ENCODE peak calls at places on chromosome X, in ten cellular contexts. One of them, this sample, is unnamed.

GRCh38 chrX:20455001-20455400 is 188.3 kb upstream of the RPS6KA3 start:
- DNase-seq in HCT116: no peak
- DNase-seq in breast epithelium: no peak
- DNase-seq in tibial artery: no peak
- DNase-seq in CD8-positive, alpha-beta T cell: no peak
- DNase-seq in spleen: no peak
- DNase-seq in Calu3: no peak
- DNase-seq in endodermal cell: no peak
- DNase-seq in IMR-90: no peak
- DNase-seq in progenitor cell of endocrine pancreas: no peak
- DNase-seq in this sample: no peak

GRCh38 chrX:110317079-110317819 is 636 bp downstream of the AMMECR1 start:
- DNase-seq in HCT116: no peak
- DNase-seq in breast epithelium: no peak
- DNase-seq in tibial artery: peak
- DNase-seq in CD8-positive, alpha-beta T cell: peak
- DNase-seq in spleen: peak
- DNase-seq in Calu3: peak
- DNase-seq in endodermal cell: peak
- DNase-seq in IMR-90: no peak
- DNase-seq in progenitor cell of endocrine pancreas: peak
- DNase-seq in this sample: no peak

GRCh38 chrX:129777218-129777768 is 2.5 kb upstream of the SASH3 start:
- DNase-seq in HCT116: no peak
- DNase-seq in breast epithelium: peak
- DNase-seq in tibial artery: peak
- DNase-seq in CD8-positive, alpha-beta T cell: peak
- DNase-seq in spleen: peak
- DNase-seq in Calu3: peak
- DNase-seq in endodermal cell: no peak
- DNase-seq in IMR-90: no peak
- DNase-seq in progenitor cell of endocrine pancreas: no peak
- DNase-seq in this sample: no peak

GRCh38 chrX:122850326-122850725 is 333.8 kb upstream of the GRIA3 start:
- DNase-seq in HCT116: no peak
- DNase-seq in breast epithelium: no peak
- DNase-seq in tibial artery: no peak
- DNase-seq in CD8-positive, alpha-beta T cell: no peak
- DNase-seq in spleen: no peak
- DNase-seq in Calu3: no peak
- DNase-seq in endodermal cell: no peak
- DNase-seq in IMR-90: no peak
- DNase-seq in progenitor cell of endocrine pancreas: no peak
- DNase-seq in this sample: no peak

GRCh38 chrX:103254921-103255455 is at the start of gene TCEAL8:
- DNase-seq in HCT116: peak
- DNase-seq in breast epithelium: peak
- DNase-seq in tibial artery: peak
- DNase-seq in CD8-positive, alpha-beta T cell: peak
- DNase-seq in spleen: peak
- DNase-seq in Calu3: no peak
- DNase-seq in endodermal cell: peak
- DNase-seq in IMR-90: peak
- DNase-seq in progenitor cell of endocrine pancreas: no peak
- DNase-seq in this sample: peak

GRCh38 chrX:138287200-138287865 is 424.2 kb downstream of the FGF13 start:
- DNase-seq in HCT116: no peak
- DNase-seq in breast epithelium: no peak
- DNase-seq in tibial artery: no peak
- DNase-seq in CD8-positive, alpha-beta T cell: no peak
- DNase-seq in spleen: no peak
- DNase-seq in Calu3: no peak
- DNase-seq in endodermal cell: peak
- DNase-seq in IMR-90: no peak
- DNase-seq in progenitor cell of endocrine pancreas: no peak
- DNase-seq in this sample: no peak

GRCh38 chrX:137684591-137684990 is 118.7 kb downstream of the ZIC3 start:
- DNase-seq in HCT116: no peak
- DNase-seq in breast epithelium: no peak
- DNase-seq in tibial artery: no peak
- DNase-seq in CD8-positive, alpha-beta T cell: no peak
- DNase-seq in spleen: no peak
- DNase-seq in Calu3: no peak
- DNase-seq in endodermal cell: no peak
- DNase-seq in IMR-90: no peak
- DNase-seq in progenitor cell of endocrine pancreas: no peak
- DNase-seq in this sample: no peak

GRCh38 chrX:2188316-2188715 is 312.5 kb downstream of the DHRSX start:
- DNase-seq in HCT116: peak
- DNase-seq in breast epithelium: no peak
- DNase-seq in tibial artery: peak
- DNase-seq in CD8-positive, alpha-beta T cell: no peak
- DNase-seq in spleen: no peak
- DNase-seq in Calu3: no peak
- DNase-seq in endodermal cell: peak
- DNase-seq in IMR-90: no peak
- DNase-seq in progenitor cell of endocrine pancreas: no peak
- DNase-seq in this sample: no peak

GRCh38 chrX:130738638-130739195 is 164.3 kb downstream of the ENOX2 start:
- DNase-seq in HCT116: no peak
- DNase-seq in breast epithelium: no peak
- DNase-seq in tibial artery: no peak
- DNase-seq in CD8-positive, alpha-beta T cell: no peak
- DNase-seq in spleen: no peak
- DNase-seq in Calu3: no peak
- DNase-seq in endodermal cell: peak
- DNase-seq in IMR-90: no peak
- DNase-seq in progenitor cell of endocrine pancreas: no peak
- DNase-seq in this sample: no peak

GRCh38 chrX:2614911-2615310 is 76.2 kb upstream of the CD99 start:
- DNase-seq in HCT116: no peak
- DNase-seq in breast epithelium: no peak
- DNase-seq in tibial artery: no peak
- DNase-seq in CD8-positive, alpha-beta T cell: no peak
- DNase-seq in spleen: no peak
- DNase-seq in Calu3: no peak
- DNase-seq in endodermal cell: no peak
- DNase-seq in IMR-90: peak
- DNase-seq in progenitor cell of endocrine pancreas: no peak
- DNase-seq in this sample: no peak

DNA sequence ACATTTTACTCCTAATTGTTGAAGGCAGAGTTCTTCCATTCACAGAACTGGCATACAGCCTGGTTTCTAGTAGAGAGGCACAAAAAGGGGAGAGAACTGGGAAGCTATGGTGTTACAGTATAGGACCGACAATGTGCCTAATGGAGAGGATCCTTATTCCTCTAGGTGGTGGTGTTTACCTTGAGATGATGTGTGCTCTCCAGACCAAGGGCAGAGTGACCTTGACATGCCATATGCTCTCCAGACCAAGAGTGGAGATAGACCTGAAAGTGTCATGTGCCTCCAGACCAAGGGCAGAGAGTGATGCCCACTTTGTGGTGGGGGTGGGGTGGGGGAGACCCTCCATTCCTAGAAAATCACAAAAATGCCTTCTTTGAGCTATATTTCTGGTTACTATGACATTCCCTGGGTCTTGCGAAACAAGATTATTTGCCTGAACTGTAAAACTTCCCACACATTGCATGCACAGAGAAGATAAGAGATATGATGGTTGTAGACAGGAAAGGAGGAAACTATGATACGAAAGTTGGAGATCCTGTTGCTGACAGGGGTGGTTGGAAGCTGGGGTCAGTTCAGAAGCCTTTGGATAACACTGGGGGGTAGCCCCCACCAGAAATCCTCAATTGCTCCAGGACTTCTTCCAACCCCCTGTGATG is 119.7 kb downstream of the TEX13C start:
- DNase-seq in HCT116: no peak
- DNase-seq in breast epithelium: no peak
- DNase-seq in tibial artery: no peak
- DNase-seq in CD8-positive, alpha-beta T cell: no peak
- DNase-seq in spleen: no peak
- DNase-seq in Calu3: no peak
- DNase-seq in endodermal cell: no peak
- DNase-seq in IMR-90: no peak
- DNase-seq in progenitor cell of endocrine pancreas: no peak
- DNase-seq in this sample: no peak
- TF ChIP-seq CTCF in HCT116: no peak
- TF ChIP-seq CTCF in breast epithelium: no peak
- TF ChIP-seq CTCF in tibial artery: no peak
- TF ChIP-seq CTCF in CD8-positive, alpha-beta T cell: no peak
- TF ChIP-seq CTCF in spleen: no peak
- TF ChIP-seq CTCF in Calu3: no peak
- TF ChIP-seq CTCF in endodermal cell: peak
- TF ChIP-seq CTCF in IMR-90: no peak
- TF ChIP-seq CTCF in progenitor cell of endocrine pancreas: no peak
- TF ChIP-seq CTCF in this sample: no peak

DNA sequence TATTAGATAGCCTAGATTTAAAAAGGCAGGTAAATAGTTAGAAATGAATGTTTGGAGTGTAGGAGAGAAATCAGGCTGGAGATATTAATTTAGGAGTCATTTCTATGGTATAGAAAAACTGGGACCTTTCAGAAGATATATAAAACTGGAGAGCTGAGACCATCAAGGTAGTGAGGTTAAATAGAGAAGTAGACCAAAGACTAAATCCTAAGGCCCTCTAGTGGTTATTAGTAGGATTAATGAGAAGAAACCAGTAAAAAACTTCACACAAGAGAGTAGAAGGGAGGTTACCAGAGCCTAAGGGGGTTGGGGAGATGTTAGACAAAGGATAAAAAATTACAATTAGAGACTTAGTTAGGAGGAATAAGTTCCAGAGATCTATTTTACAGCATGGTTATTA is 351.0 kb upstream of the SPANXN1 start:
- DNase-seq in HCT116: no peak
- DNase-seq in breast epithelium: no peak
- DNase-seq in tibial artery: no peak
- DNase-seq in CD8-positive, alpha-beta T cell: no peak
- DNase-seq in spleen: no peak
- DNase-seq in Calu3: no peak
- DNase-seq in endodermal cell: no peak
- DNase-seq in IMR-90: no peak
- DNase-seq in progenitor cell of endocrine pancreas: no peak
- DNase-seq in this sample: no peak
- TF ChIP-seq CTCF in HCT116: no peak
- TF ChIP-seq CTCF in breast epithelium: no peak
- TF ChIP-seq CTCF in tibial artery: peak
- TF ChIP-seq CTCF in CD8-positive, alpha-beta T cell: no peak
- TF ChIP-seq CTCF in spleen: no peak
- TF ChIP-seq CTCF in Calu3: no peak
- TF ChIP-seq CTCF in endodermal cell: peak
- TF ChIP-seq CTCF in IMR-90: peak
- TF ChIP-seq CTCF in progenitor cell of endocrine pancreas: peak
- TF ChIP-seq CTCF in this sample: no peak

GRCh38 chrX:40314070-40314469 is 216.3 kb upstream of the BCOR start:
- DNase-seq in HCT116: no peak
- DNase-seq in breast epithelium: no peak
- DNase-seq in tibial artery: no peak
- DNase-seq in CD8-positive, alpha-beta T cell: no peak
- DNase-seq in spleen: no peak
- DNase-seq in Calu3: no peak
- DNase-seq in endodermal cell: peak
- DNase-seq in IMR-90: no peak
- DNase-seq in progenitor cell of endocrine pancreas: no peak
- DNase-seq in this sample: no peak
- TF ChIP-seq CTCF in HCT116: no peak
- TF ChIP-seq CTCF in breast epithelium: no peak
- TF ChIP-seq CTCF in tibial artery: no peak
- TF ChIP-seq CTCF in CD8-positive, alpha-beta T cell: no peak
- TF ChIP-seq CTCF in spleen: no peak
- TF ChIP-seq CTCF in Calu3: no peak
- TF ChIP-seq CTCF in endodermal cell: peak
- TF ChIP-seq CTCF in IMR-90: no peak
- TF ChIP-seq CTCF in progenitor cell of endocrine pancreas: no peak
- TF ChIP-seq CTCF in this sample: no peak

GRCh38 chrX:45557390-45557789 is 356.7 kb upstream of the DIPK2B start:
- DNase-seq in HCT116: no peak
- DNase-seq in breast epithelium: no peak
- DNase-seq in tibial artery: no peak
- DNase-seq in CD8-positive, alpha-beta T cell: no peak
- DNase-seq in spleen: no peak
- DNase-seq in Calu3: no peak
- DNase-seq in endodermal cell: no peak
- DNase-seq in IMR-90: peak
- DNase-seq in progenitor cell of endocrine pancreas: no peak
- DNase-seq in this sample: no peak
- TF ChIP-seq CTCF in HCT116: no peak
- TF ChIP-seq CTCF in breast epithelium: peak
- TF ChIP-seq CTCF in tibial artery: peak
- TF ChIP-seq CTCF in CD8-positive, alpha-beta T cell: no peak
- TF ChIP-seq CTCF in spleen: no peak
- TF ChIP-seq CTCF in Calu3: no peak
- TF ChIP-seq CTCF in endodermal cell: no peak
- TF ChIP-seq CTCF in IMR-90: no peak
- TF ChIP-seq CTCF in progenitor cell of endocrine pancreas: no peak
- TF ChIP-seq CTCF in this sample: no peak

GRCh38 chrX:56975611-56976010 is 19.7 kb downstream of the SPIN3 start:
- DNase-seq in HCT116: no peak
- DNase-seq in breast epithelium: no peak
- DNase-seq in tibial artery: no peak
- DNase-seq in CD8-positive, alpha-beta T cell: no peak
- DNase-seq in spleen: no peak
- DNase-seq in Calu3: no peak
- DNase-seq in endodermal cell: no peak
- DNase-seq in IMR-90: no peak
- DNase-seq in progenitor cell of endocrine pancreas: no peak
- DNase-seq in this sample: no peak
- TF ChIP-seq CTCF in HCT116: no peak
- TF ChIP-seq CTCF in breast epithelium: no peak
- TF ChIP-seq CTCF in tibial artery: no peak
- TF ChIP-seq CTCF in CD8-positive, alpha-beta T cell: no peak
- TF ChIP-seq CTCF in spleen: no peak
- TF ChIP-seq CTCF in Calu3: no peak
- TF ChIP-seq CTCF in endodermal cell: peak
- TF ChIP-seq CTCF in IMR-90: no peak
- TF ChIP-seq CTCF in progenitor cell of endocrine pancreas: no peak
- TF ChIP-seq CTCF in this sample: no peak

GRCh38 chrX:3651272-3651671 is 62.2 kb downstream of the PRKX start:
- DNase-seq in HCT116: peak
- DNase-seq in breast epithelium: no peak
- DNase-seq in tibial artery: no peak
- DNase-seq in CD8-positive, alpha-beta T cell: no peak
- DNase-seq in spleen: no peak
- DNase-seq in Calu3: no peak
- DNase-seq in endodermal cell: no peak
- DNase-seq in IMR-90: peak
- DNase-seq in progenitor cell of endocrine pancreas: no peak
- DNase-seq in this sample: no peak
- TF ChIP-seq CTCF in HCT116: peak
- TF ChIP-seq CTCF in breast epithelium: peak
- TF ChIP-seq CTCF in tibial artery: peak
- TF ChIP-seq CTCF in CD8-positive, alpha-beta T cell: peak
- TF ChIP-seq CTCF in spleen: peak
- TF ChIP-seq CTCF in Calu3: peak
- TF ChIP-seq CTCF in endodermal cell: peak
- TF ChIP-seq CTCF in IMR-90: peak
- TF ChIP-seq CTCF in progenitor cell of endocrine pancreas: peak
- TF ChIP-seq CTCF in this sample: peak

This sample was measured in D721Med.